ENCODE peak calls at places on chromosome 17, in five cellular contexts. One of them, this sample, is unnamed.

GRCh38 chr17:57518587-57519118 is 226.4 kb downstream of the CCDC182 start:
- DNase-seq in fibroblast of lung: peak; percentile 26
- DNase-seq in MM.1S: no peak
- DNase-seq in mammary epithelial cell: no peak
- DNase-seq in neural progenitor cell: peak; percentile 44
- DNase-seq in this sample: no peak

GRCh38 chr17:72870437-72870985 is 222.0 kb downstream of the SLC39A11 start:
- DNase-seq in fibroblast of lung: no peak
- DNase-seq in MM.1S: no peak
- DNase-seq in mammary epithelial cell: no peak
- DNase-seq in neural progenitor cell: no peak
- DNase-seq in this sample: no peak

GRCh38 chr17:83185023-83186002 is 105.9 kb downstream of the METRNL start:
- DNase-seq in fibroblast of lung: no peak
- DNase-seq in MM.1S: no peak
- DNase-seq in mammary epithelial cell: no peak
- DNase-seq in neural progenitor cell: no peak
- DNase-seq in this sample: no peak

GRCh38 chr17:58693751-58694150 is 1.3 kb downstream of the RAD51C start:
- DNase-seq in fibroblast of lung: no peak
- DNase-seq in MM.1S: no peak
- DNase-seq in mammary epithelial cell: no peak
- DNase-seq in neural progenitor cell: no peak
- DNase-seq in this sample: no peak

GRCh38 chr17:37110012-37110701 is 161.4 kb downstream of the AATF start:
- DNase-seq in fibroblast of lung: no peak
- DNase-seq in MM.1S: no peak
- DNase-seq in mammary epithelial cell: no peak
- DNase-seq in neural progenitor cell: peak; percentile 29
- DNase-seq in this sample: no peak

GRCh38 chr17:58335779-58336455 is 7.3 kb upstream of the TSPOAP1 start:
- DNase-seq in fibroblast of lung: no peak
- DNase-seq in MM.1S: peak; percentile 91
- DNase-seq in mammary epithelial cell: peak; percentile 44
- DNase-seq in neural progenitor cell: no peak
- DNase-seq in this sample: no peak

GRCh38 chr17:49055181-49055927 is 58.2 kb downstream of the IGF2BP1 start:
- DNase-seq in fibroblast of lung: no peak
- DNase-seq in MM.1S: no peak
- DNase-seq in mammary epithelial cell: no peak
- DNase-seq in neural progenitor cell: no peak
- DNase-seq in this sample: peak; percentile 53

GRCh38 chr17:2214047-2214717 is 89.4 kb downstream of the SMG6 start:
- DNase-seq in fibroblast of lung: peak; percentile 91
- DNase-seq in MM.1S: no peak
- DNase-seq in mammary epithelial cell: no peak
- DNase-seq in neural progenitor cell: peak; percentile 43
- DNase-seq in this sample: no peak

GRCh38 chr17:15398736-15399331 is 57.4 kb upstream of the TEKT3 start:
- DNase-seq in fibroblast of lung: peak; percentile 19
- DNase-seq in MM.1S: no peak
- DNase-seq in mammary epithelial cell: peak; percentile 61
- DNase-seq in neural progenitor cell: no peak
- DNase-seq in this sample: no peak

GRCh38 chr17:33674685-33675084 is 381.6 kb upstream of the ASIC2 start:
- DNase-seq in fibroblast of lung: peak; percentile 62
- DNase-seq in MM.1S: peak; percentile 79
- DNase-seq in mammary epithelial cell: peak; percentile 46
- DNase-seq in neural progenitor cell: peak; percentile 73
- DNase-seq in this sample: peak; percentile 80

GRCh38 chr17:82283208-82283749 is 9.8 kb upstream of the CSNK1D start:
- DNase-seq in fibroblast of lung: peak; percentile 86
- DNase-seq in MM.1S: no peak
- DNase-seq in mammary epithelial cell: peak; percentile 94
- DNase-seq in neural progenitor cell: no peak
- DNase-seq in this sample: no peak

GRCh38 chr17:57767561-57767960 is 22.5 kb upstream of the CCDC182 start:
- DNase-seq in fibroblast of lung: no peak
- DNase-seq in MM.1S: no peak
- DNase-seq in mammary epithelial cell: no peak
- DNase-seq in neural progenitor cell: no peak
- DNase-seq in this sample: peak; percentile 70

GRCh38 chr17:17740627-17741237 is 59.5 kb downstream of the RAI1 start:
- DNase-seq in fibroblast of lung: no peak
- DNase-seq in MM.1S: no peak
- DNase-seq in mammary epithelial cell: peak; percentile 61
- DNase-seq in neural progenitor cell: no peak
- DNase-seq in this sample: no peak

GRCh38 chr17:54967621-54968258 is 714 bp downstream of the COX11 start:
- DNase-seq in fibroblast of lung: peak; percentile 36
- DNase-seq in MM.1S: peak; percentile 63
- DNase-seq in mammary epithelial cell: peak; percentile 35
- DNase-seq in neural progenitor cell: peak; percentile 18
- DNase-seq in this sample: peak; percentile 22

GRCh38 chr17:82324566-82325285 is 7.3 kb upstream of the CD7 start:
- DNase-seq in fibroblast of lung: no peak
- DNase-seq in MM.1S: no peak
- DNase-seq in mammary epithelial cell: no peak
- DNase-seq in neural progenitor cell: no peak
- DNase-seq in this sample: no peak

GRCh38 chr17:17053446-17054379 is 11.5 kb downstream of the MPRIP start:
- DNase-seq in fibroblast of lung: no peak
- DNase-seq in MM.1S: no peak
- DNase-seq in mammary epithelial cell: no peak
- DNase-seq in neural progenitor cell: no peak
- DNase-seq in this sample: no peak

GRCh38 chr17:17681187-17681743 is at the start of gene RAI1:
- DNase-seq in fibroblast of lung: peak; percentile 82
- DNase-seq in MM.1S: peak; percentile 82
- DNase-seq in mammary epithelial cell: peak; percentile 71
- DNase-seq in neural progenitor cell: peak; percentile 90
- DNase-seq in this sample: peak; percentile 73

GRCh38 chr17:1653735-1654134 is 4.1 kb upstream of the RILP start:
- DNase-seq in fibroblast of lung: no peak
- DNase-seq in MM.1S: no peak
- DNase-seq in mammary epithelial cell: no peak
- DNase-seq in neural progenitor cell: no peak
- DNase-seq in this sample: no peak

GRCh38 chr17:50947844-50948514 is 81.8 kb upstream of the TOB1 start:
- DNase-seq in fibroblast of lung: no peak
- DNase-seq in MM.1S: no peak
- DNase-seq in mammary epithelial cell: no peak
- DNase-seq in neural progenitor cell: no peak
- DNase-seq in this sample: no peak

GRCh38 chr17:1977583-1978395 is 47.3 kb downstream of the RTN4RL1 start:
- DNase-seq in fibroblast of lung: no peak
- DNase-seq in MM.1S: no peak
- DNase-seq in mammary epithelial cell: no peak
- DNase-seq in neural progenitor cell: peak; percentile 71
- DNase-seq in this sample: peak; percentile 94

GRCh38 chr17:64001763-64002529 is 3.8 kb downstream of the PRR29 start:
- DNase-seq in fibroblast of lung: no peak
- DNase-seq in MM.1S: no peak
- DNase-seq in mammary epithelial cell: no peak
- DNase-seq in neural progenitor cell: peak; percentile 1
- DNase-seq in this sample: no peak

GRCh38 chr17:3885970-3886369 is 6.9 kb downstream of the CAMKK1 start:
- DNase-seq in fibroblast of lung: peak; percentile 76
- DNase-seq in MM.1S: no peak
- DNase-seq in mammary epithelial cell: no peak
- DNase-seq in neural progenitor cell: no peak
- DNase-seq in this sample: no peak

GRCh38 chr17:51427259-51428255 is 167.2 kb downstream of the UTP18 start:
- DNase-seq in fibroblast of lung: no peak
- DNase-seq in MM.1S: no peak
- DNase-seq in mammary epithelial cell: no peak
- DNase-seq in neural progenitor cell: no peak
- DNase-seq in this sample: no peak

GRCh38 chr17:18963126-18964017 is 11.4 kb downstream of the SLC5A10 start:
- DNase-seq in fibroblast of lung: no peak
- DNase-seq in MM.1S: no peak
- DNase-seq in mammary epithelial cell: no peak
- DNase-seq in neural progenitor cell: no peak
- DNase-seq in this sample: no peak

GRCh38 chr17:15456486-15456885 is 10.9 kb downstream of the CDRT4 start:
- DNase-seq in fibroblast of lung: no peak
- DNase-seq in MM.1S: no peak
- DNase-seq in mammary epithelial cell: no peak
- DNase-seq in neural progenitor cell: no peak
- DNase-seq in this sample: no peak

GRCh38 chr17:27807567-27808470 is 7.5 kb upstream of the NOS2 start:
- DNase-seq in fibroblast of lung: no peak
- DNase-seq in MM.1S: peak; percentile 95
- DNase-seq in mammary epithelial cell: no peak
- DNase-seq in neural progenitor cell: no peak
- DNase-seq in this sample: no peak

GRCh38 chr17:78800132-78800931 is 18.3 kb upstream of the CYTH1 start:
- DNase-seq in fibroblast of lung: no peak
- DNase-seq in MM.1S: no peak
- DNase-seq in mammary epithelial cell: no peak
- DNase-seq in neural progenitor cell: no peak
- DNase-seq in this sample: no peak

GRCh38 chr17:7971651-7972050 is 30.8 kb upstream of the GUCY2D start:
- DNase-seq in fibroblast of lung: no peak
- DNase-seq in MM.1S: no peak
- DNase-seq in mammary epithelial cell: no peak
- DNase-seq in neural progenitor cell: no peak
- DNase-seq in this sample: no peak

GRCh38 chr17:7969434-7969833 is 33.0 kb upstream of the GUCY2D start:
- DNase-seq in fibroblast of lung: peak; percentile 37
- DNase-seq in MM.1S: no peak
- DNase-seq in mammary epithelial cell: no peak
- DNase-seq in neural progenitor cell: no peak
- DNase-seq in this sample: no peak

GRCh38 chr17:7967751-7968150 is 34.7 kb upstream of the GUCY2D start:
- DNase-seq in fibroblast of lung: no peak
- DNase-seq in MM.1S: no peak
- DNase-seq in mammary epithelial cell: no peak
- DNase-seq in neural progenitor cell: no peak
- DNase-seq in this sample: no peak

GRCh38 chr17:7974638-7975131 is 27.7 kb upstream of the GUCY2D start:
- DNase-seq in fibroblast of lung: no peak
- DNase-seq in MM.1S: no peak
- DNase-seq in mammary epithelial cell: no peak
- DNase-seq in neural progenitor cell: no peak
- DNase-seq in this sample: no peak

GRCh38 chr17:7972131-7972785 is 30.2 kb upstream of the GUCY2D start:
- DNase-seq in fibroblast of lung: peak; percentile 13
- DNase-seq in MM.1S: no peak
- DNase-seq in mammary epithelial cell: no peak
- DNase-seq in neural progenitor cell: no peak
- DNase-seq in this sample: no peak
- TF ChIP-seq CTCF in fibroblast of lung: no peak
- TF ChIP-seq CTCF in MM.1S: no peak
- TF ChIP-seq CTCF in mammary epithelial cell: peak; percentile 46
- TF ChIP-seq CTCF in neural progenitor cell: no peak
- TF ChIP-seq CTCF in this sample: no peak

DNA sequence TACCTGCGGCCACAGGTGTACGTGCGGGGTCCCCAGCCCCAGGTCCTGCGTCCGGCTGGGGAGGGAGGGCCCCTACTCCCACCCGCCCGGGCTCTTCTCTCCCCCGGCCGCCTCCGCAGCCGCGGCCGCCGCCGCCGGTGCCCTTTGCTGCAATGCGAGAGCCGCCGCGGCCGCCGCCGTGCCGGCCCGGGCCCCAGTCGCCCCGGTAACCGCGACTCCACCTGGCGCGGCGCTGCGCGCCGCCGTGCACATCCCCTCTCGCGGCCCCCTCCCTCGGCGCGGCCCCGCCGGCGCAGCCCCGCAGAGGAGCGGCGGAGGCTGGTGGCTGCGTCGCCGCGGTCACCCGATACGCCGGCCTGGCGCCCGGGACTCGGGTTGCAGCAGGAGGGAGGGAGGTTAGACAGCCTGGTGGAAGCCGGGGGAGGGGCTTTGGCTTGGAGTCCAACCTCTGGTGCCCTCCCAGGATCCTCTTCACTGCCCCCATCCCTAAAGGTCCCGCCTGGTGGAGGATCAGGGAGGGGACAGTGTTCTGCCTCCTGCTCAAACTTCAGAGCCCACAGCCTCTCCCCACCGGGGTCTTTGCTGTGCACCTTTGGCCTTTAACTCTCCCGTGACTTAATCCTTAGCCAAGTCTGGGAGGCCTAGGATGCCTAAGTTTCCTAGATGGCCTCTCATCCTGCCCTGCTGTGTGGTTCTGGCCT is 32.9 kb downstream of the SRCIN1 start:
- DNase-seq in fibroblast of lung: no peak
- DNase-seq in MM.1S: peak; percentile 21
- DNase-seq in mammary epithelial cell: no peak
- DNase-seq in neural progenitor cell: peak; percentile 94
- DNase-seq in this sample: peak; percentile 77
- TF ChIP-seq EZH2 in fibroblast of lung: peak; percentile 99
- TF ChIP-seq EZH2 in MM.1S: peak; percentile 74
- TF ChIP-seq EZH2 in mammary epithelial cell: peak; percentile 67
- TF ChIP-seq EZH2 in neural progenitor cell: no peak
- TF ChIP-seq EZH2 in this sample: no peak

DNA sequence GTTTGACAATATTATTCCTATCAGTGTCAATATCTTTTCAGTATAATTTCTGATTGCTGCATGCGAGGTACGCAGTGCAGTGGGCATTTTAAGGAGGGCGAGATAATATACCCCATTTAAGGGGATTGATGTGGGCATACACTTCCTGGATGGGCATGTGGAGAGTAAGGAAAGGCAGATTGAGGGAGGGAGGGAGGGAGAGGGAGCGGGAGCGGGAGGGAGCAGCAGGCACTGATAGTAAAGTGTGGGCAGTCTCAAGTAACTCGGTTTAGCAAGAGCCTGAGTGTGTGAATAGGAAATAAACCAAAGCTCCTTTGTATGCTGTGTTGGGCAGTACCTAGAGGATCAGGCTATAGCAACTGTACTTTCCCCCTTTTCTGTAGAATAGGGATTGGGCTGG is 5.1 kb downstream of the BPTF start:
- DNase-seq in fibroblast of lung: no peak
- DNase-seq in MM.1S: no peak
- DNase-seq in mammary epithelial cell: no peak
- DNase-seq in neural progenitor cell: peak; percentile 48
- DNase-seq in this sample: peak; percentile 52
- H2AFZ ChIP-seq in fibroblast of lung: no peak overlapping the region
- H2AFZ ChIP-seq in MM.1S: no peak overlapping the region
- H2AFZ ChIP-seq in mammary epithelial cell: no peak overlapping the region
- H2AFZ ChIP-seq in neural progenitor cell: no peak overlapping the region
- H2AFZ ChIP-seq in this sample: no peak overlapping the region

GRCh38 chr17:14118951-14119350 is 49.6 kb downstream of the COX10 start:
- DNase-seq in fibroblast of lung: no peak
- DNase-seq in MM.1S: peak; percentile 32
- DNase-seq in mammary epithelial cell: no peak
- DNase-seq in neural progenitor cell: no peak
- DNase-seq in this sample: no peak

GRCh38 chr17:14116263-14117024 is 47.1 kb downstream of the COX10 start:
- DNase-seq in fibroblast of lung: no peak
- DNase-seq in MM.1S: no peak
- DNase-seq in mammary epithelial cell: no peak
- DNase-seq in neural progenitor cell: no peak
- DNase-seq in this sample: no peak

GRCh38 chr17:14112407-14112806 is 43.1 kb downstream of the COX10 start:
- DNase-seq in fibroblast of lung: no peak
- DNase-seq in MM.1S: no peak
- DNase-seq in mammary epithelial cell: no peak
- DNase-seq in neural progenitor cell: no peak
- DNase-seq in this sample: no peak

GRCh38 chr17:14107889-14108288 is 38.6 kb downstream of the COX10 start:
- DNase-seq in fibroblast of lung: no peak
- DNase-seq in MM.1S: no peak
- DNase-seq in mammary epithelial cell: no peak
- DNase-seq in neural progenitor cell: no peak
- DNase-seq in this sample: no peak

GRCh38 chr17:14113137-14113536 is 43.8 kb downstream of the COX10 start:
- DNase-seq in fibroblast of lung: no peak
- DNase-seq in MM.1S: no peak
- DNase-seq in mammary epithelial cell: no peak
- DNase-seq in neural progenitor cell: no peak
- DNase-seq in this sample: no peak
- TF ChIP-seq CTCF in fibroblast of lung: no peak
- TF ChIP-seq CTCF in MM.1S: no peak
- TF ChIP-seq CTCF in mammary epithelial cell: no peak
- TF ChIP-seq CTCF in neural progenitor cell: peak; percentile 24
- TF ChIP-seq CTCF in this sample: peak; percentile 30

This sample was measured in GM23338.